ENCODE peak calls at places on chromosomes 2 and 18, in five cellular contexts. One of them, this sample, is unnamed.

GRCh38 chr2:184599054-184599874 is 935 bp downstream of the ZNF804A start:
- DNase-seq in transverse colon: no peak
- DNase-seq in PC-9: no peak
- DNase-seq in ovary: no peak
- DNase-seq in pancreas: no peak
- DNase-seq in this sample: no peak

GRCh38 chr18:69725855-69726508 is 221.7 kb downstream of the CD226 start:
- DNase-seq in PC-9: no peak
- DNase-seq in transverse colon: no peak
- DNase-seq in ovary: no peak
- DNase-seq in pancreas: no peak
- DNase-seq in this sample: no peak

GRCh38 chr2:189799531-189799930 is 15.3 kb downstream of the PMS1 start:
- DNase-seq in PC-9: no peak
- DNase-seq in ovary: no peak
- DNase-seq in transverse colon: no peak
- DNase-seq in pancreas: no peak
- DNase-seq in this sample: no peak

GRCh38 chr18:77114564-77115391 is 17.8 kb downstream of the MBP start:
- DNase-seq in ovary: peak
- DNase-seq in transverse colon: peak
- DNase-seq in pancreas: peak
- DNase-seq in PC-9: no peak
- DNase-seq in this sample: peak

GRCh38 chr18:67243799-67244587 is 272.5 kb downstream of the DSEL start:
- DNase-seq in transverse colon: no peak
- DNase-seq in ovary: no peak
- DNase-seq in pancreas: no peak
- DNase-seq in PC-9: no peak
- DNase-seq in this sample: no peak

GRCh38 chr2:181140414-181140813 is 160.0 kb downstream of the UBE2E3 start:
- DNase-seq in ovary: no peak
- DNase-seq in PC-9: no peak
- DNase-seq in transverse colon: no peak
- DNase-seq in pancreas: no peak
- DNase-seq in this sample: no peak

GRCh38 chr2:60973705-60974104 is 43.8 kb upstream of the PEX13 start:
- DNase-seq in pancreas: no peak
- DNase-seq in PC-9: no peak
- DNase-seq in transverse colon: no peak
- DNase-seq in ovary: no peak
- DNase-seq in this sample: no peak

GRCh38 chr2:20744366-20745335 is 77.7 kb downstream of the GDF7 start:
- DNase-seq in pancreas: no peak
- DNase-seq in ovary: no peak
- DNase-seq in transverse colon: no peak
- DNase-seq in PC-9: no peak
- DNase-seq in this sample: no peak

GRCh38 chr2:220575963-220576362 is 948.5 kb downstream of the SLC4A3 start:
- DNase-seq in transverse colon: no peak
- DNase-seq in PC-9: no peak
- DNase-seq in pancreas: no peak
- DNase-seq in ovary: no peak
- DNase-seq in this sample: no peak

GRCh38 chr2:10901565-10901964 is 10.2 kb upstream of the KCNF1 start:
- DNase-seq in transverse colon: no peak
- DNase-seq in pancreas: no peak
- DNase-seq in PC-9: no peak
- DNase-seq in ovary: no peak
- DNase-seq in this sample: peak

GRCh38 chr2:204364860-204365530 is 180.3 kb upstream of the PARD3B start:
- DNase-seq in transverse colon: no peak
- DNase-seq in ovary: no peak
- DNase-seq in pancreas: no peak
- DNase-seq in PC-9: no peak
- DNase-seq in this sample: no peak

GRCh38 chr2:27920148-27920885 is 29.8 kb downstream of the BABAM2 start:
- DNase-seq in ovary: no peak
- DNase-seq in transverse colon: no peak
- DNase-seq in PC-9: no peak
- DNase-seq in pancreas: no peak
- DNase-seq in this sample: no peak

GRCh38 chr18:21834301-21834660 is 93.7 kb downstream of the MIB1 start:
- DNase-seq in pancreas: no peak
- DNase-seq in PC-9: no peak
- DNase-seq in ovary: no peak
- DNase-seq in transverse colon: no peak
- DNase-seq in this sample: no peak

GRCh38 chr2:181364492-181365175 is 92.6 kb upstream of the ITGA4 start:
- DNase-seq in PC-9: no peak
- DNase-seq in pancreas: no peak
- DNase-seq in transverse colon: no peak
- DNase-seq in ovary: no peak
- DNase-seq in this sample: no peak

GRCh38 chr2:200422071-200422470 is 87.8 kb downstream of the KCTD18 start:
- DNase-seq in transverse colon: no peak
- DNase-seq in ovary: no peak
- DNase-seq in pancreas: no peak
- DNase-seq in PC-9: no peak
- DNase-seq in this sample: no peak

GRCh38 chr2:158024288-158024898 is 77.3 kb upstream of the UPP2 start:
- DNase-seq in transverse colon: peak
- DNase-seq in PC-9: no peak
- DNase-seq in pancreas: peak
- DNase-seq in ovary: peak
- DNase-seq in this sample: no peak

GRCh38 chr18:58276640-58277456 is 232.8 kb downstream of the NEDD4L start:
- DNase-seq in pancreas: peak
- DNase-seq in ovary: no peak
- DNase-seq in PC-9: no peak
- DNase-seq in transverse colon: no peak
- DNase-seq in this sample: no peak

GRCh38 chr2:172710584-172711024 is 25.0 kb upstream of the RAPGEF4 start:
- DNase-seq in pancreas: no peak
- DNase-seq in ovary: peak
- DNase-seq in PC-9: peak
- DNase-seq in transverse colon: peak
- DNase-seq in this sample: no peak

GRCh38 chr18:37238271-37238670 is 327.3 kb downstream of the CELF4 start:
- DNase-seq in pancreas: no peak
- DNase-seq in PC-9: no peak
- DNase-seq in ovary: no peak
- DNase-seq in transverse colon: no peak
- DNase-seq in this sample: no peak

GRCh38 chr2:168926621-168927386 is 25.7 kb downstream of the G6PC2 start:
- DNase-seq in PC-9: peak
- DNase-seq in ovary: no peak
- DNase-seq in pancreas: no peak
- DNase-seq in transverse colon: no peak
- DNase-seq in this sample: no peak

GRCh38 chr2:21047161-21048009 is 3.5 kb upstream of the APOB start:
- DNase-seq in transverse colon: no peak
- DNase-seq in ovary: no peak
- DNase-seq in pancreas: no peak
- DNase-seq in PC-9: no peak
- DNase-seq in this sample: no peak

GRCh38 chr2:107669335-107669734 is 157.4 kb upstream of the RGPD4 start:
- DNase-seq in transverse colon: no peak
- DNase-seq in PC-9: no peak
- DNase-seq in ovary: no peak
- DNase-seq in pancreas: no peak
- DNase-seq in this sample: no peak

GRCh38 chr2:169910109-169910799 is 83.0 kb downstream of the UBR3 start:
- DNase-seq in pancreas: no peak
- DNase-seq in ovary: no peak
- DNase-seq in PC-9: no peak
- DNase-seq in transverse colon: no peak
- DNase-seq in this sample: no peak

GRCh38 chr2:200964498-200964897 is 1.0 kb upstream of the ORC2 start:
- DNase-seq in transverse colon: no peak
- DNase-seq in pancreas: no peak
- DNase-seq in ovary: no peak
- DNase-seq in PC-9: no peak
- DNase-seq in this sample: no peak

GRCh38 chr2:72917138-72917874 is at the start of gene EMX1:
- DNase-seq in ovary: no peak
- DNase-seq in transverse colon: peak
- DNase-seq in pancreas: peak
- DNase-seq in PC-9: peak
- DNase-seq in this sample: no peak

GRCh38 chr18:32735781-32736180 is 37.0 kb downstream of the KLHL14 start:
- DNase-seq in transverse colon: no peak
- DNase-seq in pancreas: no peak
- DNase-seq in PC-9: no peak
- DNase-seq in ovary: no peak
- DNase-seq in this sample: no peak

GRCh38 chr18:32730068-32730467 is 42.8 kb downstream of the KLHL14 start:
- DNase-seq in ovary: no peak
- DNase-seq in PC-9: no peak
- DNase-seq in transverse colon: no peak
- DNase-seq in pancreas: no peak
- DNase-seq in this sample: no peak

GRCh38 chr18:32734442-32734841 is 38.4 kb downstream of the KLHL14 start:
- DNase-seq in transverse colon: no peak
- DNase-seq in PC-9: no peak
- DNase-seq in ovary: no peak
- DNase-seq in pancreas: no peak
- DNase-seq in this sample: no peak

GRCh38 chr18:32732165-32732564 is 40.7 kb downstream of the KLHL14 start:
- DNase-seq in PC-9: no peak
- DNase-seq in pancreas: no peak
- DNase-seq in transverse colon: no peak
- DNase-seq in ovary: no peak
- DNase-seq in this sample: no peak

GRCh38 chr18:32730620-32731021 is 42.2 kb downstream of the KLHL14 start:
- DNase-seq in pancreas: no peak
- DNase-seq in PC-9: no peak
- DNase-seq in ovary: no peak
- DNase-seq in transverse colon: no peak
- DNase-seq in this sample: no peak
- H3K4me3 ChIP-seq in pancreas: peak
- H3K4me3 ChIP-seq in PC-9: peak
- H3K4me3 ChIP-seq in ovary: peak
- H3K4me3 ChIP-seq in transverse colon: no peak
- H3K4me3 ChIP-seq in this sample: peak

GRCh38 chr2:113126845-113127645 is at the start of gene IL1RN:
- DNase-seq in pancreas: no peak
- DNase-seq in ovary: no peak
- DNase-seq in transverse colon: no peak
- DNase-seq in PC-9: no peak
- DNase-seq in this sample: no peak
- H3K4me3 ChIP-seq in pancreas: no peak
- H3K4me3 ChIP-seq in ovary: no peak
- H3K4me3 ChIP-seq in transverse colon: no peak
- H3K4me3 ChIP-seq in PC-9: no peak
- H3K4me3 ChIP-seq in this sample: no peak

GRCh38 chr2:42652086-42652485 is 83.7 kb downstream of the MTA3 start:
- DNase-seq in transverse colon: no peak
- DNase-seq in ovary: no peak
- DNase-seq in PC-9: no peak
- DNase-seq in pancreas: no peak
- DNase-seq in this sample: no peak
- H3K4me3 ChIP-seq in transverse colon: no peak
- H3K4me3 ChIP-seq in ovary: no peak
- H3K4me3 ChIP-seq in PC-9: no peak
- H3K4me3 ChIP-seq in pancreas: no peak
- H3K4me3 ChIP-seq in this sample: no peak

GRCh38 chr2:102139851-102140250 is 2.7 kb upstream of the IL1R1 start:
- DNase-seq in transverse colon: no peak
- DNase-seq in pancreas: no peak
- DNase-seq in PC-9: peak
- DNase-seq in ovary: no peak
- DNase-seq in this sample: no peak

GRCh38 chr2:102141915-102142828 is at the start of gene IL1R1:
- DNase-seq in ovary: peak
- DNase-seq in transverse colon: peak
- DNase-seq in pancreas: peak
- DNase-seq in PC-9: peak
- DNase-seq in this sample: peak

GRCh38 chr2:102142829-102143449 is 393 bp downstream of the IL1R1 start:
- DNase-seq in pancreas: no peak
- DNase-seq in ovary: no peak
- DNase-seq in PC-9: no peak
- DNase-seq in transverse colon: no peak
- DNase-seq in this sample: peak

GRCh38 chr2:102140367-102140766 is 2.2 kb upstream of the IL1R1 start:
- DNase-seq in pancreas: no peak
- DNase-seq in transverse colon: no peak
- DNase-seq in ovary: no peak
- DNase-seq in PC-9: no peak
- DNase-seq in this sample: no peak

DNA sequence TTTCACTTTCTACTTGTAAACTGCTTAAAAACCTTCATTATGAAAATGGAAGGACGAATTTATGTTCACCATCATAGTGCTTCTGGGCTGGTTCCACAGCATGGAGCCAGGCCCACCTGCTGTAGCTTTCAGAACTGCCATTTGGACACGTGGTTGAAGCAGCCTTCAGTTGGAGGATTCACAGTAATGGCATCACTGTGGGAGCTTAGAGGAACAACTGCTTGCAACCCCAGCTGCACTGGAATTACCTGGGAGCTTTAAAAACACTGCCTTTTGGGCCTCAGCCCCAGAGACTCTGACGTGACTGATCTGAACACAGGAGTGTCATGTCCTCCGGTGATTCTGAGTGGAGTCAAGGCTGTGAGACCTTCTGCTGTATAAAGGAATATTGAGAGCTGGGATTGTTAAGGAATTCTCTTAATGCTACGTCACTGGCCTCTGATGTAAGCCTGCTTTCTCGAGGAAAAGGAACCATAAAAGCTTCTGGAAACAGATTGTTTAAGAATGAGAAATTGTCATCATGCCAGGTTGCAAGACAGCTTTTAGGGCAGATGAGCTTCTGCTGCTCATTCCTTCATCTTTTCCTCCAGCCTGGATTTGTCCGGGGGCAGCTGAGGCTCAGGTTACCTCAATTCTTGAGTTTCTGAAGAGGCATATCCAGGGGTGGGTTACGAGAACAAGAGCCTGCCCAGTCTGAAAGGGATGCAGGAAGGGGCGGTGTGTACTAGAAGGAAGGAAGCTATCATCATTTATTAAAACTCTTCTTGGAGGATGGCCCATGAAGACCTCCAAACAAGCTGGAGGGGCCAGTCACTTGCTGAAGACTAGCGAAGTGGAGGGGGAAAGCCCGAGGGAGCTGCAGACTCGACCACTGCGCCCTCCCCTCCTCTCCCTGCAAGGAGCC is 1.3 kb upstream of the IL1R1 start:
- DNase-seq in pancreas: no peak
- DNase-seq in PC-9: no peak
- DNase-seq in ovary: peak
- DNase-seq in transverse colon: no peak
- DNase-seq in this sample: peak
- H3K4me3 ChIP-seq in pancreas: peak
- H3K4me3 ChIP-seq in PC-9: no peak
- H3K4me3 ChIP-seq in ovary: peak
- H3K4me3 ChIP-seq in transverse colon: no peak
- H3K4me3 ChIP-seq in this sample: no peak